ENCODE peak calls at places on chromosomes 12 and 14, in four cellular contexts. One of them, this sample, is unnamed.

GRCh38 chr12:15364221-15365170 is 42.2 kb downstream of the PTPRO start:
- DNase-seq in HCT116: no peak
- DNase-seq in GM12878: no peak
- DNase-seq in GM23338: no peak
- DNase-seq in this sample: no peak

GRCh38 chr14:23306412-23307145 is at the start of gene BCL2L2:
- DNase-seq in HCT116: peak
- DNase-seq in GM12878: no peak
- DNase-seq in GM23338: peak
- DNase-seq in this sample: no peak

GRCh38 chr12:98830657-98831056 is 185.6 kb downstream of the APAF1 start:
- DNase-seq in HCT116: no peak
- DNase-seq in GM12878: no peak
- DNase-seq in GM23338: no peak
- DNase-seq in this sample: no peak

GRCh38 chr14:23379331-23380196 is 2.7 kb downstream of the CMTM5 start:
- DNase-seq in HCT116: peak
- DNase-seq in GM12878: peak
- DNase-seq in GM23338: peak
- DNase-seq in this sample: no peak

GRCh38 chr12:106245767-106246166 is 2.1 kb downstream of the CKAP4 start:
- DNase-seq in HCT116: peak
- DNase-seq in GM12878: no peak
- DNase-seq in GM23338: no peak
- DNase-seq in this sample: peak

GRCh38 chr12:88801227-88802225 is 221.3 kb upstream of the KITLG start:
- DNase-seq in HCT116: no peak
- DNase-seq in GM12878: no peak
- DNase-seq in GM23338: no peak
- DNase-seq in this sample: no peak

GRCh38 chr12:53180931-53181645 is 363 bp upstream of the CSAD start:
- DNase-seq in HCT116: peak
- DNase-seq in GM12878: no peak
- DNase-seq in GM23338: peak
- DNase-seq in this sample: no peak

GRCh38 chr14:34119107-34119858 is 168.4 kb upstream of the EGLN3 start:
- DNase-seq in HCT116: no peak
- DNase-seq in GM12878: no peak
- DNase-seq in GM23338: no peak
- DNase-seq in this sample: no peak

GRCh38 chr12:3835914-3836313 is 37.3 kb downstream of the PARP11 start:
- DNase-seq in HCT116: no peak
- DNase-seq in GM12878: no peak
- DNase-seq in GM23338: no peak
- DNase-seq in this sample: no peak

GRCh38 chr14:90704362-90705051 is 111.7 kb downstream of the TTC7B start:
- DNase-seq in HCT116: no peak
- DNase-seq in GM12878: no peak
- DNase-seq in GM23338: no peak
- DNase-seq in this sample: no peak

GRCh38 chr14:85187521-85187920 is 342.4 kb upstream of the FLRT2 start:
- DNase-seq in HCT116: no peak
- DNase-seq in GM12878: no peak
- DNase-seq in GM23338: no peak
- DNase-seq in this sample: no peak

GRCh38 chr12:126268222-126268621 is 1203.0 kb downstream of the AACS start:
- DNase-seq in HCT116: no peak
- DNase-seq in GM12878: no peak
- DNase-seq in GM23338: no peak
- DNase-seq in this sample: no peak

GRCh38 chr12:129606239-129606638 is 297.6 kb downstream of the TMEM132D start:
- DNase-seq in HCT116: no peak
- DNase-seq in GM12878: no peak
- DNase-seq in GM23338: no peak
- DNase-seq in this sample: no peak

GRCh38 chr12:69843653-69844052 is 18.6 kb downstream of the MYRFL start:
- DNase-seq in HCT116: no peak
- DNase-seq in GM12878: no peak
- DNase-seq in GM23338: no peak
- DNase-seq in this sample: no peak

GRCh38 chr14:34662558-34663088 is 32.7 kb upstream of the SNX6 start:
- DNase-seq in HCT116: no peak
- DNase-seq in GM12878: no peak
- DNase-seq in GM23338: no peak
- DNase-seq in this sample: no peak

GRCh38 chr12:27577688-27578087 is 53.7 kb downstream of the PPFIBP1 start:
- DNase-seq in HCT116: no peak
- DNase-seq in GM12878: no peak
- DNase-seq in GM23338: no peak
- DNase-seq in this sample: no peak

GRCh38 chr12:46946137-46946536 is 120.3 kb upstream of the SLC38A4 start:
- DNase-seq in HCT116: no peak
- DNase-seq in GM12878: no peak
- DNase-seq in GM23338: no peak
- DNase-seq in this sample: no peak

GRCh38 chr12:91778091-91778819 is 367.4 kb downstream of the BTG1 start:
- DNase-seq in HCT116: peak
- DNase-seq in GM12878: peak
- DNase-seq in GM23338: no peak
- DNase-seq in this sample: no peak

GRCh38 chr14:91127411-91127810 is 13.5 kb downstream of the DGLUCY start:
- DNase-seq in HCT116: no peak
- DNase-seq in GM12878: no peak
- DNase-seq in GM23338: no peak
- DNase-seq in this sample: no peak

GRCh38 chr12:56995930-56996496 is 10.3 kb downstream of the ZBTB39 start:
- DNase-seq in HCT116: no peak
- DNase-seq in GM12878: no peak
- DNase-seq in GM23338: no peak
- DNase-seq in this sample: no peak

GRCh38 chr12:127528576-127528975 is 738.4 kb upstream of the TMEM132C start:
- DNase-seq in HCT116: no peak
- DNase-seq in GM12878: no peak
- DNase-seq in GM23338: no peak
- DNase-seq in this sample: no peak

GRCh38 chr12:76719171-76719631 is 44.7 kb upstream of the ZDHHC17 start:
- DNase-seq in HCT116: no peak
- DNase-seq in GM12878: no peak
- DNase-seq in GM23338: peak
- DNase-seq in this sample: no peak

GRCh38 chr14:48970995-48971394 is 615.2 kb downstream of the RPS29 start:
- DNase-seq in HCT116: no peak
- DNase-seq in GM12878: no peak
- DNase-seq in GM23338: no peak
- DNase-seq in this sample: no peak

GRCh38 chr12:104665296-104665695 is 208.5 kb downstream of the CHST11 start:
- DNase-seq in HCT116: no peak
- DNase-seq in GM12878: no peak
- DNase-seq in GM23338: no peak
- DNase-seq in this sample: no peak

GRCh38 chr14:32629146-32629545 is 300.0 kb downstream of the AKAP6 start:
- DNase-seq in HCT116: no peak
- DNase-seq in GM12878: no peak
- DNase-seq in GM23338: no peak
- DNase-seq in this sample: no peak

GRCh38 chr12:24352363-24352762 is 402.9 kb upstream of the SOX5 start:
- DNase-seq in HCT116: no peak
- DNase-seq in GM12878: no peak
- DNase-seq in GM23338: no peak
- DNase-seq in this sample: no peak

GRCh38 chr12:81670759-81671158 is 88.4 kb downstream of the PPFIA2 start:
- DNase-seq in HCT116: no peak
- DNase-seq in GM12878: no peak
- DNase-seq in GM23338: no peak
- DNase-seq in this sample: no peak

GRCh38 chr12:40693503-40693863 is 1.2 kb downstream of the CNTN1 start:
- DNase-seq in HCT116: peak
- DNase-seq in GM12878: no peak
- DNase-seq in GM23338: peak
- DNase-seq in this sample: no peak

GRCh38 chr12:40688085-40688725 is 4.0 kb upstream of the CNTN1 start:
- DNase-seq in HCT116: no peak
- DNase-seq in GM12878: no peak
- DNase-seq in GM23338: no peak
- DNase-seq in this sample: no peak

GRCh38 chr12:40692617-40693502 is 621 bp downstream of the CNTN1 start:
- DNase-seq in HCT116: no peak
- DNase-seq in GM12878: no peak
- DNase-seq in GM23338: peak
- DNase-seq in this sample: no peak

GRCh38 chr12:40689576-40689975 is 2.7 kb upstream of the CNTN1 start:
- DNase-seq in HCT116: no peak
- DNase-seq in GM12878: no peak
- DNase-seq in GM23338: no peak
- DNase-seq in this sample: no peak

DNA sequence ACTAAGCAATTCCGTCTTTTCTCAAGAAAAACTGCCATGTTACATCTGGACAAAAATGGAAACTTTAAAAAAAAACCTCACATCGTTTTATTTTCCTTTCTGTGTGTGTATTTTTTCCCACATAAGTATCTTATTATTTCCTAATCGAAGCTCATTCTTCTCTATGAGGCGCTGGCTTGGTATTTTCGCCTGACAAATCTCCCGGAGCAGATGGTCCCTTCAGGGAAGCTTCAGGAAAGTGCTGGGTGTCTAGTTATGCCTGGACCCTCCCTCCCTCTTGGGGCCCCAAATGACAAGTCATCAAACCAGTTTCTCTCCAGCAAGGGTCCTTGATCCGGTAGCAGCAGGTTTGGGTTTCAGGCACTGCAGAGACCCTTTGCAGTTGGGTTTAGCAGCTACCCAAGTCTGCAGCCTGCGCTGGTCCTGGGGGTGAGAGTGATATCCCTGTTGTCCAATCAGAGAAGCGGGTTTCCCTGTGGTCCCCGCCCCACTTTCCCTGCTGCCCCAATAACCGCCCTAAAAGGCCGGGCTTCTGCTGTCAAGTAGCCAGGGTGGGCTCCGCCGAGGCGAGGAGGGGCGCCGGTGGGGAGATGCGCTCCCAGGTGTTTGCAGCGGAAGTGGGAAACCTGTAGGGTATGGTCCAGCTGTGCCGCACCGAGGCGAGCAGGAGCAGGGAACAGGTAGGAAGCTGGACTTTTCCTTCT is at the start of gene CNTN1:
- DNase-seq in HCT116: peak
- DNase-seq in GM12878: no peak
- DNase-seq in GM23338: peak
- DNase-seq in this sample: peak
- TF ChIP-seq EZH2 in HCT116: no peak
- TF ChIP-seq EZH2 in GM12878: no peak
- TF ChIP-seq EZH2 in GM23338: no peak
- TF ChIP-seq EZH2 in this sample: no peak

GRCh38 chr12:113136128-113136989 is 798 bp upstream of the RASAL1 start:
- DNase-seq in HCT116: peak
- DNase-seq in GM12878: no peak
- DNase-seq in GM23338: peak
- DNase-seq in this sample: no peak
- TF ChIP-seq POLR2AphosphoS5 in HCT116: no peak
- TF ChIP-seq POLR2AphosphoS5 in GM12878: no peak
- TF ChIP-seq POLR2AphosphoS5 in GM23338: no peak
- TF ChIP-seq POLR2AphosphoS5 in this sample: no peak

DNA sequence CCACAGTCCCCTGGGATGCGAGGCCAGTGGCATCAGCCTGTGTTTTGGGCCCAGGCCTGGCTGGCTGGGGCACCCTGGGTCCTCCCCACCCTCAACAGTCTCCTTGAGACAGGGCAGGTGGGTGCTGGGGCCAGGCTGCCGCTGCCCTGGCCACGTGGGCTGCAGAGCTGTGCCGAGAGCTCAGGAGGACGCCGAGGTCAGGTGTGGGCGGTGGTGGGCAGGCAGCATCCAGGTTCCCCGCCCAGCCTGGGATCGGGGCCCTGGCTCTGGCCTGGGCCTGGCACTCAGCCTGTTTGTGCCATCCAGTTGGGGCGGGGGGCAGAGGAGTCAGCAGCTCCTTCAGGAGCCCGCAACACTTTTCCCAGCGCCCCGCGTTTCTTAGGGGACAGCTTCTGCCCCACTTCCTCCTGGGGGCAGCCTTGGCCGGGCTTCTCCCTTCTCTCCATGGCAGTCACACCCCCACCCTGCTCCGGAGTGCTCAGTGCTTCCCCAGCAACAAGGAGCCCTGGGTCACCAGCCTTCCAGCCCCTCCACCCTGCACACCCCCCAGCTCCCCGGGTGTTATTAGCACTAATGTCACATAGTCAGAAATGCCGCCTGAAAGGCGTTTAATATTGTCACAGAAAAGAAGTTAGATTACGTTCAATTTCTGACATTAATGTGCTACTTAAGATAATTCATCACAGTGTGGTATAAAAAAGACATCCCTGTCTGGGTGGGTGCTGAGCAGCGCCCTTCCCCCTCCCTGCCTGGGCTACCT is 30.8 kb downstream of the KIF26A start:
- DNase-seq in HCT116: no peak
- DNase-seq in GM12878: no peak
- DNase-seq in GM23338: no peak
- DNase-seq in this sample: no peak
- TF ChIP-seq EZH2 in HCT116: no peak
- TF ChIP-seq EZH2 in GM12878: no peak
- TF ChIP-seq EZH2 in GM23338: no peak
- TF ChIP-seq EZH2 in this sample: no peak

GRCh38 chr14:52695481-52696091 is at the start of gene ERO1A:
- DNase-seq in HCT116: no peak
- DNase-seq in GM12878: no peak
- DNase-seq in GM23338: peak
- DNase-seq in this sample: no peak

GRCh38 chr14:52692248-52692962 is 3.0 kb downstream of the ERO1A start:
- DNase-seq in HCT116: no peak
- DNase-seq in GM12878: no peak
- DNase-seq in GM23338: no peak
- DNase-seq in this sample: no peak

GRCh38 chr14:52693004-52693403 is 2.4 kb downstream of the ERO1A start:
- DNase-seq in HCT116: no peak
- DNase-seq in GM12878: no peak
- DNase-seq in GM23338: no peak
- DNase-seq in this sample: no peak

GRCh38 chr14:52693532-52693931 is 1.8 kb downstream of the ERO1A start:
- DNase-seq in HCT116: no peak
- DNase-seq in GM12878: no peak
- DNase-seq in GM23338: no peak
- DNase-seq in this sample: no peak

DNA sequence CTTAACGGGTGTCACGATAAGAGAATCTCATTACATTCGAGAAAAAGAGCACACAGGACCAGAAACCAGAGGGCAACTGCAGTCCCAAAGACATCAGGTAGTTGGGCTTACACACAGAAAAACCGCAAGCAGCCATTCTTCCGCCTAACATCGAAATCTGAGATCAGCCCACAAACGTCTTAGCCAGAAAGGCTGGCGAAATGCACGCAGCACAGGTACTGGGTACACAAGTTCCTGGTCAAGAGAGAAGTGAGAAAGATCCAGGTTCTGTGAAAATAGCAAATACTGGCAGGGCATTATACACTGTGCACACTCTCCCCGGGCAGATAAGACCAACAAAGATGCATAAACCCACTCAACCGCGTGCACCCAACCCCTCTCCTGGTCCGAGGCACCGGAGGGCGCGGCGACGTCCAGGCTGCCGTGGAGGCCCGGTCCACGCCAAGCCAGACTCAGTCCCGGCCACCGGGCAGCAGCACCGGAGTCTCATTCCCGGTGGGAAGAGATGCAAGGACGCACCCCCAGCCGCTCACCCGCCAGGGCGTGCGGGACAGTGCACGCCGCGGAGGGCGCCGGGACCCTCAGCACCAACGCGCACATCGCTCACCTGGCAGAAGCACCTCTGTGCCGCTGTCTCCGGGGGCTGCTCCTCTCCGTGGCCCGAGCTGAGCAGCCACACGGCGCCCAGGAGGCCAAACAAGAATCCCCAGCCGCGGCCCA is 437 bp downstream of the ERO1A start:
- DNase-seq in HCT116: no peak
- DNase-seq in GM12878: peak
- DNase-seq in GM23338: peak
- DNase-seq in this sample: no peak
- TF ChIP-seq POLR2AphosphoS5 in HCT116: no peak
- TF ChIP-seq POLR2AphosphoS5 in GM12878: no peak
- TF ChIP-seq POLR2AphosphoS5 in GM23338: no peak
- TF ChIP-seq POLR2AphosphoS5 in this sample: no peak

This sample was measured in SK-N-MC.